ENCODE peak calls at places on chromosomes 16 and 17, in eight cellular contexts. A is ascending aorta; B is Caki2; S is activated effector memory CD4-positive, alpha-beta T cell treated with anti-CD3 and anti-CD28 coated beads, Interleukin-2, amount 50 U/mL, for 16 hours; G is Right ventricle myocardium superior; O is SW 1271; I is naive thymus-derived CD8-positive, alpha-beta T cell; X is RKO. U is an unnamed sample.

GRCh38 chr17:19727466-19728113 is 11.2 kb upstream of the SLC47A2 start:
- DNase-seq in A (no peak), B (no peak), S (no peak), G (peak), O (no peak), I (no peak), X (no peak), U (peak)

GRCh38 chr16:52812945-52813556 is 239.6 kb downstream of the CHD9NB start:
- DNase-seq in A (no peak), B (peak), S (no peak), G (no peak), O (peak), I (no peak), X (peak), U (no peak)

GRCh38 chr16:84617631-84618427 is at the start of gene COTL1:
- DNase-seq in A (peak), B (peak), S (peak), G (peak), O (peak), I (peak), X (peak), U (peak)

GRCh38 chr17:77425791-77426641 is 285.2 kb downstream of the SEC14L1 start:
- DNase-seq in A (no peak), B (peak), S (peak), G (no peak), O (no peak), I (no peak), X (peak), U (no peak)

GRCh38 chr16:89193021-89193575 is 7.2 kb downstream of the SLC22A31 start:
- DNase-seq in A (peak), B (peak), S (peak), G (peak), O (no peak), I (peak), X (peak), U (peak)

GRCh38 chr17:2071421-2072281 is 16.7 kb downstream of the HIC1 start:
- DNase-seq in A (no peak), B (no peak), S (no peak), G (peak), O (no peak), I (no peak), X (no peak), U (peak)

GRCh38 chr17:10327640-10328039 is 45.2 kb downstream of the MYH13 start:
- DNase-seq in A (peak), B (peak), S (peak), G (peak), O (peak), I (peak), X (peak), U (peak)

GRCh38 chr17:39194985-39195524 is 2.4 kb downstream of the CACNB1 start:
- DNase-seq in A (no peak), B (no peak), S (no peak), G (no peak), O (no peak), I (no peak), X (no peak), U (no peak)

GRCh38 chr16:1169285-1170075 is 16.6 kb downstream of the CACNA1H start:
- DNase-seq in A (no peak), B (no peak), S (no peak), G (no peak), O (no peak), I (no peak), X (no peak), U (no peak)

GRCh38 chr17:7632492-7632894 is 2.6 kb downstream of the SHBG start:
- DNase-seq in A (no peak), B (no peak), S (no peak), G (no peak), O (no peak), I (peak), X (peak), U (no peak)

GRCh38 chr17:82231562-82232321 is 2.9 kb downstream of the SLC16A3 start:
- DNase-seq in A (peak), B (peak), S (peak), G (peak), O (no peak), I (peak), X (no peak), U (peak)

GRCh38 chr16:89531821-89532526 is 23.8 kb downstream of the SPG7 start:
- DNase-seq in A (no peak), B (no peak), S (no peak), G (no peak), O (no peak), I (no peak), X (no peak), U (no peak)

GRCh38 chr17:60720763-60721531 is 43.3 kb downstream of the BCAS3 start:
- DNase-seq in A (no peak), B (peak), S (no peak), G (no peak), O (no peak), I (peak), X (peak), U (no peak)

GRCh38 chr16:69179255-69180010 is 7.5 kb upstream of the SNTB2 start:
- DNase-seq in A (peak), B (peak), S (no peak), G (peak), O (no peak), I (no peak), X (no peak), U (peak)

GRCh38 chr17:4444782-4445473 is 11.2 kb downstream of the SPNS3 start:
- DNase-seq in A (peak), B (peak), S (no peak), G (peak), O (no peak), I (no peak), X (no peak), U (peak)

GRCh38 chr16:75256871-75257343 is 5.5 kb upstream of the BCAR1 start:
- DNase-seq in A (peak), B (no peak), S (no peak), G (peak), O (no peak), I (no peak), X (no peak), U (peak)

U was measured in right cardiac atrium.